ENCODE peak calls at places on chromosomes 6 and 20, in four cellular contexts. E is K562, O is GM12878, P is H1. H is an unnamed sample.

GRCh38 chr20:40991181-40991889 is 37.3 kb upstream of the TOP1 start:
- DNase-seq in E (no peak), O (peak), P (no peak), H (no peak)

GRCh38 chr6:85675030-85675819 is 32.5 kb upstream of the SYNCRIP start:
- DNase-seq in E (no peak), O (no peak), P (no peak), H (no peak)

GRCh38 chr6:782141-782540 is 89.2 kb upstream of the EXOC2 start:
- DNase-seq in E (peak), O (no peak), P (no peak), H (no peak)

GRCh38 chr6:48111143-48111506 is at the start of gene PTCHD4:
- DNase-seq in E (no peak), O (no peak), P (peak), H (peak)

GRCh38 chr20:2918096-2919049 is 45.1 kb downstream of the PTPRA start:
- DNase-seq in E (no peak), O (no peak), P (no peak), H (no peak)

GRCh38 chr6:29465279-29465678 is 8.3 kb downstream of the OR2H1 start:
- DNase-seq in E (no peak), O (no peak), P (no peak), H (no peak)

GRCh38 chr20:53934421-53935352 is 135.7 kb downstream of the BCAS1 start:
- DNase-seq in E (peak), O (no peak), P (no peak), H (no peak)

GRCh38 chr6:143368426-143368825 is 82.1 kb downstream of the ADAT2 start:
- DNase-seq in E (no peak), O (peak), P (no peak), H (no peak)

GRCh38 chr6:137218473-137218916 is 690 bp downstream of the IFNGR1 start:
- DNase-seq in E (peak), O (peak), P (no peak), H (peak)

GRCh38 chr6:131756039-131756438 is 45.2 kb upstream of the CTAGE9 start:
- DNase-seq in E (no peak), O (no peak), P (no peak), H (no peak)

GRCh38 chr6:52551483-52552277 is 25.2 kb downstream of the TRAM2 start:
- DNase-seq in E (no peak), O (no peak), P (no peak), H (peak)

GRCh38 chr6:96235927-96236326 is 220.2 kb downstream of the FUT9 start:
- DNase-seq in E (no peak), O (no peak), P (no peak), H (no peak)

GRCh38 chr6:169766921-169767736 is 15.7 kb downstream of the ERMARD start:
- DNase-seq in E (no peak), O (no peak), P (no peak), H (no peak)

GRCh38 chr6:139242457-139243240 is 49.1 kb downstream of the TXLNB start:
- DNase-seq in E (no peak), O (no peak), P (no peak), H (no peak)

GRCh38 chr6:91106083-91106482 is 519.2 kb upstream of the MAP3K7 start:
- DNase-seq in E (no peak), O (no peak), P (no peak), H (no peak)

GRCh38 chr6:91105532-91105931 is 518.7 kb upstream of the MAP3K7 start:
- DNase-seq in E (no peak), O (no peak), P (no peak), H (no peak)
- TF ChIP-seq EP300 in E (no peak), O (no peak), P (no peak), H (no peak)

GRCh38 chr6:19150307-19150706 is 686.9 kb upstream of the ID4 start:
- DNase-seq in E (no peak), O (no peak), P (no peak), H (no peak)

GRCh38 chr6:19156443-19156842 is 680.7 kb upstream of the ID4 start:
- DNase-seq in E (no peak), O (no peak), P (no peak), H (no peak)

GRCh38 chr6:19153981-19154295 is 683.2 kb upstream of the ID4 start:
- DNase-seq in E (no peak), O (no peak), P (no peak), H (no peak)

GRCh38 chr6:19157496-19157895 is 679.7 kb upstream of the ID4 start:
- DNase-seq in E (no peak), O (no peak), P (no peak), H (no peak)

GRCh38 chr6:19153270-19153980 is 683.7 kb upstream of the ID4 start:
- DNase-seq in E (no peak), O (no peak), P (no peak), H (no peak)
- TF ChIP-seq NRF1 in E (no peak), O (no peak), P (no peak), H (no peak)

GRCh38 chr20:45890997-45891983 is at the start of the genes CTSA and NEURL2:
- DNase-seq in E (peak), O (peak), P (peak), H (peak)
- TF ChIP-seq EP300 in E (peak), O (peak), P (peak), H (no peak)

GRCh38 chr6:163667372-163668060 is 253.0 kb downstream of the QKI start:
- DNase-seq in E (no peak), O (peak), P (no peak), H (no peak)
- TF ChIP-seq NRF1 in E (no peak), O (no peak), P (no peak), H (no peak)

GRCh38 chr6:26344658-26345057 is 20.3 kb upstream of the BTN3A2 start:
- DNase-seq in E (no peak), O (no peak), P (no peak), H (no peak)
- TF ChIP-seq EP300 in E (peak), O (no peak), P (no peak), H (no peak)

DNA sequence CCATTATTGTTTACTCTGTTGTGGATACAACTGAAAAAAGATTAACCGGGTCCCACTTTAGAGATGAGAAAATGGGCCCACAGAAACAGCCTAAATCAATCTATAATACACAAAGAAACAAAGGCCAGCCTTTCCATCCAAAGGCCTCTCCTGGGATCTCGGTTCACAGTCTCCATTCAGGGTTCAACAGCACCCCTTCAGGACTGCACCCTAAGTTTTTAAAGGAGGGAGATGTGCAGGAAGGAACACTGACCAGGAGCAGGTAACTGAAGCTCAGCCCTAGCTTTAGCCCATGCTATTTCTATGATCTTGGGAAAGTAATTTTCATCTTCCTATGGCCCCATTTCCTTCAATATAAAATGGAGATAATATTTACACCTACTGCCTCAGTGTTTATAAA is 147.7 kb downstream of the BTBD9 start:
- DNase-seq in E (no peak), O (no peak), P (no peak), H (no peak)
- TF ChIP-seq NRF1 in E (no peak), O (no peak), P (no peak), H (no peak)

GRCh38 chr6:35429463-35429862 is 22.7 kb upstream of the FANCE start:
- DNase-seq in E (no peak), O (no peak), P (no peak), H (no peak)
- TF ChIP-seq EP300 in E (no peak), O (no peak), P (no peak), H (no peak)

GRCh38 chr6:80673367-80673766 is 566.9 kb downstream of the BCKDHB start:
- DNase-seq in E (no peak), O (no peak), P (no peak), H (no peak)

GRCh38 chr6:80674669-80675068 is 568.2 kb downstream of the BCKDHB start:
- DNase-seq in E (no peak), O (no peak), P (no peak), H (no peak)

DNA sequence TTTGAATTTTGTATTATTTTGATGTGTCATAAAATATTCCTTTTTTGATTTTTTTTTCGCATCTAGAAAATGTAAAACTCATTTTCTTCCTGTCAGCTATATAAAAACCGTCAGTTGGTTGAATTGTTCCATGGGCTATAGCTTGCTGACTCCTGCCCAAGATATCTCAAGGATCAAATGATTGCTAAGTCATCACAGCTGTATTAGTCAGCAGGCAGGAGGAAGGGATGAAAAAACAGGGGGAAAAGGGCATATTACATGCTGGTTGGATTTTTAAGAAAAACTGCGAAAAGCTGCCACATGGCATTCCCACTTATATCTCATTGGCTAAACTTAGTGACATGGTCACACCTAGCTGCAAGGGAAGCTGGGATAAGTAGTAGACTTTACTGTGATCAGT is 569.9 kb downstream of the BCKDHB start:
- DNase-seq in E (no peak), O (no peak), P (no peak), H (no peak)
- TF ChIP-seq NRF1 in E (no peak), O (no peak), P (no peak), H (no peak)

GRCh38 chr6:40634429-40634828 is 47.3 kb upstream of the LRFN2 start:
- DNase-seq in E (no peak), O (no peak), P (no peak), H (peak)
- TF ChIP-seq EP300 in E (no peak), O (no peak), P (no peak), H (peak)

H was measured in SK-N-SH.